ENCODE peak calls at places on chromosome 3, in four cellular contexts. One of them, this sample, is unnamed.

GRCh38 chr3:134017490-134017889 is 12.2 kb downstream of the SLCO2A1 start:
- DNase-seq in erythroblast: no peak
- DNase-seq in NCI-H1092 treated with DMSO at 0.1 percent for 48 hours: no peak
- DNase-seq in HTR-8/SVneo: no peak
- DNase-seq in this sample: no peak

GRCh38 chr3:81910244-81910852 is 148.9 kb upstream of the GBE1 start:
- DNase-seq in erythroblast: peak; percentile 17
- DNase-seq in NCI-H1092 treated with DMSO at 0.1 percent for 48 hours: peak; percentile 10
- DNase-seq in HTR-8/SVneo: peak; percentile 17
- DNase-seq in this sample: no peak

GRCh38 chr3:141963301-141963700 is 86.9 kb downstream of the ATP1B3 start:
- DNase-seq in erythroblast: no peak
- DNase-seq in NCI-H1092 treated with DMSO at 0.1 percent for 48 hours: no peak
- DNase-seq in HTR-8/SVneo: no peak
- DNase-seq in this sample: no peak

GRCh38 chr3:188617988-188618701 is 464.2 kb downstream of the LPP start:
- DNase-seq in erythroblast: no peak
- DNase-seq in NCI-H1092 treated with DMSO at 0.1 percent for 48 hours: no peak
- DNase-seq in HTR-8/SVneo: no peak
- DNase-seq in this sample: no peak

GRCh38 chr3:126156468-126156867 is 23.9 kb downstream of the ALDH1L1 start:
- DNase-seq in erythroblast: no peak
- DNase-seq in NCI-H1092 treated with DMSO at 0.1 percent for 48 hours: no peak
- DNase-seq in HTR-8/SVneo: no peak
- DNase-seq in this sample: no peak

GRCh38 chr3:138180375-138181029 is 5.8 kb upstream of the DBR1 start:
- DNase-seq in erythroblast: peak; percentile 69
- DNase-seq in NCI-H1092 treated with DMSO at 0.1 percent for 48 hours: peak; percentile 56
- DNase-seq in HTR-8/SVneo: peak; percentile 55
- DNase-seq in this sample: no peak

GRCh38 chr3:52684184-52684583 is 1.5 kb downstream of the PBRM1 start:
- DNase-seq in erythroblast: no peak
- DNase-seq in NCI-H1092 treated with DMSO at 0.1 percent for 48 hours: no peak
- DNase-seq in HTR-8/SVneo: no peak
- DNase-seq in this sample: no peak

GRCh38 chr3:65678480-65678879 is 360.2 kb downstream of the MAGI1 start:
- DNase-seq in erythroblast: no peak
- DNase-seq in NCI-H1092 treated with DMSO at 0.1 percent for 48 hours: no peak
- DNase-seq in HTR-8/SVneo: no peak
- DNase-seq in this sample: no peak

GRCh38 chr3:87207500-87207899 is 19.6 kb upstream of the CHMP2B start:
- DNase-seq in erythroblast: no peak
- DNase-seq in NCI-H1092 treated with DMSO at 0.1 percent for 48 hours: no peak
- DNase-seq in HTR-8/SVneo: peak; percentile 5
- DNase-seq in this sample: no peak

GRCh38 chr3:126704494-126705214 is 614 bp downstream of the CHCHD6 start:
- DNase-seq in erythroblast: no peak
- DNase-seq in NCI-H1092 treated with DMSO at 0.1 percent for 48 hours: peak; percentile 22
- DNase-seq in HTR-8/SVneo: peak; percentile 9
- DNase-seq in this sample: no peak

This sample was measured in glutamatergic neuron.